ENCODE peak calls at places on chromosomes 12 and 14, in five cellular contexts. One of them, this sample, is unnamed.

GRCh38 chr14:59305836-59306555 is 117.5 kb downstream of the DAAM1 start:
- ATAC-seq in upper lobe of right lung: no peak
- ATAC-seq in activated B cell treated with CpG ODN at 0.5 μM for 24 hours: no peak
- ATAC-seq in naive B cell: no peak
- ATAC-seq in heart left ventricle: no peak
- ATAC-seq in this sample: no peak

GRCh38 chr14:50797250-50798047 is 33.5 kb downstream of the NIN start:
- ATAC-seq in upper lobe of right lung: no peak
- ATAC-seq in activated B cell treated with CpG ODN at 0.5 μM for 24 hours: no peak
- ATAC-seq in naive B cell: no peak
- ATAC-seq in heart left ventricle: no peak
- ATAC-seq in this sample: no peak

GRCh38 chr14:88411039-88411438 is 25.6 kb downstream of the SPATA7 start:
- ATAC-seq in upper lobe of right lung: no peak
- ATAC-seq in activated B cell treated with CpG ODN at 0.5 μM for 24 hours: no peak
- ATAC-seq in naive B cell: no peak
- ATAC-seq in heart left ventricle: no peak
- ATAC-seq in this sample: no peak

GRCh38 chr14:35506461-35506860 is 27.5 kb upstream of the INSM2 start:
- ATAC-seq in upper lobe of right lung: no peak
- ATAC-seq in activated B cell treated with CpG ODN at 0.5 μM for 24 hours: no peak
- ATAC-seq in naive B cell: no peak
- ATAC-seq in heart left ventricle: no peak
- ATAC-seq in this sample: no peak

GRCh38 chr12:88553941-88554658 is 26.2 kb downstream of the KITLG start:
- ATAC-seq in upper lobe of right lung: peak
- ATAC-seq in activated B cell treated with CpG ODN at 0.5 μM for 24 hours: no peak
- ATAC-seq in naive B cell: no peak
- ATAC-seq in heart left ventricle: peak
- ATAC-seq in this sample: peak

GRCh38 chr14:99055816-99056215 is 216.2 kb downstream of the BCL11B start:
- ATAC-seq in upper lobe of right lung: peak
- ATAC-seq in activated B cell treated with CpG ODN at 0.5 μM for 24 hours: no peak
- ATAC-seq in naive B cell: no peak
- ATAC-seq in heart left ventricle: no peak
- ATAC-seq in this sample: no peak

GRCh38 chr14:66563731-66564130 is 55.8 kb downstream of the GPHN start:
- ATAC-seq in upper lobe of right lung: no peak
- ATAC-seq in activated B cell treated with CpG ODN at 0.5 μM for 24 hours: no peak
- ATAC-seq in naive B cell: no peak
- ATAC-seq in heart left ventricle: no peak
- ATAC-seq in this sample: no peak

GRCh38 chr12:95204141-95204866 is 13.0 kb downstream of the FGD6 start:
- ATAC-seq in upper lobe of right lung: peak
- ATAC-seq in activated B cell treated with CpG ODN at 0.5 μM for 24 hours: peak
- ATAC-seq in naive B cell: no peak
- ATAC-seq in heart left ventricle: peak
- ATAC-seq in this sample: peak

GRCh38 chr12:50211392-50212070 is 44.4 kb upstream of the CERS5 start:
- ATAC-seq in upper lobe of right lung: no peak
- ATAC-seq in activated B cell treated with CpG ODN at 0.5 μM for 24 hours: no peak
- ATAC-seq in naive B cell: no peak
- ATAC-seq in heart left ventricle: peak
- ATAC-seq in this sample: peak